ENCODE peak calls at places on chromosomes 1 and 21, in eight cellular contexts. One of them, this sample, is unnamed.

GRCh38 chr1:114352797-114353196 is 158.2 kb downstream of the TRIM33 start:
- DNase-seq in IMR-90: no peak
- DNase-seq in adrenal gland: no peak
- DNase-seq in uterus: no peak
- DNase-seq in PC-3: no peak
- DNase-seq in OCI-LY7: no peak
- DNase-seq in HCT116: no peak
- DNase-seq in CD8-positive, alpha-beta T cell: no peak
- DNase-seq in this sample: no peak

GRCh38 chr21:46004168-46004861 is 22.7 kb downstream of the COL6A1 start:
- DNase-seq in IMR-90: no peak
- DNase-seq in adrenal gland: peak; percentile 19
- DNase-seq in uterus: peak; percentile 24
- DNase-seq in PC-3: no peak
- DNase-seq in OCI-LY7: no peak
- DNase-seq in HCT116: no peak
- DNase-seq in CD8-positive, alpha-beta T cell: no peak
- DNase-seq in this sample: no peak

GRCh38 chr1:6410248-6410893 is 9.3 kb downstream of the HES2 start:
- DNase-seq in IMR-90: no peak
- DNase-seq in adrenal gland: no peak
- DNase-seq in uterus: no peak
- DNase-seq in PC-3: no peak
- DNase-seq in OCI-LY7: no peak
- DNase-seq in HCT116: no peak
- DNase-seq in CD8-positive, alpha-beta T cell: no peak
- DNase-seq in this sample: no peak

GRCh38 chr1:14909273-14909672 is 244.3 kb upstream of the TMEM51 start:
- DNase-seq in IMR-90: no peak
- DNase-seq in adrenal gland: no peak
- DNase-seq in uterus: no peak
- DNase-seq in PC-3: no peak
- DNase-seq in OCI-LY7: no peak
- DNase-seq in HCT116: no peak
- DNase-seq in CD8-positive, alpha-beta T cell: no peak
- DNase-seq in this sample: no peak

GRCh38 chr1:7899741-7900140 is 40.9 kb downstream of the TNFRSF9 start:
- DNase-seq in IMR-90: peak; percentile 66
- DNase-seq in adrenal gland: no peak
- DNase-seq in uterus: no peak
- DNase-seq in PC-3: peak; percentile 55
- DNase-seq in OCI-LY7: no peak
- DNase-seq in HCT116: no peak
- DNase-seq in CD8-positive, alpha-beta T cell: no peak
- DNase-seq in this sample: no peak

GRCh38 chr1:161531986-161532875 is 7.9 kb downstream of the HSPA6 start:
- DNase-seq in IMR-90: peak; percentile 41
- DNase-seq in adrenal gland: no peak
- DNase-seq in uterus: no peak
- DNase-seq in PC-3: no peak
- DNase-seq in OCI-LY7: no peak
- DNase-seq in HCT116: no peak
- DNase-seq in CD8-positive, alpha-beta T cell: no peak
- DNase-seq in this sample: no peak

GRCh38 chr1:226181996-226182714 is 4.4 kb downstream of the ACBD3 start:
- DNase-seq in IMR-90: peak; percentile 59
- DNase-seq in adrenal gland: peak; percentile 66
- DNase-seq in uterus: peak; percentile 56
- DNase-seq in PC-3: peak; percentile 78
- DNase-seq in OCI-LY7: peak; percentile 62
- DNase-seq in HCT116: peak; percentile 39
- DNase-seq in CD8-positive, alpha-beta T cell: no peak
- DNase-seq in this sample: peak; percentile 81

GRCh38 chr1:92538048-92538412 is 51.3 kb upstream of the GFI1 start:
- DNase-seq in IMR-90: peak; percentile 5
- DNase-seq in adrenal gland: no peak
- DNase-seq in uterus: no peak
- DNase-seq in PC-3: no peak
- DNase-seq in OCI-LY7: no peak
- DNase-seq in HCT116: no peak
- DNase-seq in CD8-positive, alpha-beta T cell: no peak
- DNase-seq in this sample: no peak

GRCh38 chr1:214331827-214332423 is 51.0 kb downstream of the SMYD2 start:
- DNase-seq in IMR-90: peak; percentile 32
- DNase-seq in adrenal gland: no peak
- DNase-seq in uterus: no peak
- DNase-seq in PC-3: peak; percentile 75
- DNase-seq in OCI-LY7: peak; percentile 53
- DNase-seq in HCT116: peak; percentile 26
- DNase-seq in CD8-positive, alpha-beta T cell: peak; percentile 31
- DNase-seq in this sample: no peak

GRCh38 chr1:150548632-150549495 is at the start of gene ADAMTSL4:
- DNase-seq in IMR-90: peak; percentile 78
- DNase-seq in adrenal gland: peak; percentile 70
- DNase-seq in uterus: peak; percentile 57
- DNase-seq in PC-3: peak; percentile 65
- DNase-seq in OCI-LY7: peak; percentile 38
- DNase-seq in HCT116: no peak
- DNase-seq in CD8-positive, alpha-beta T cell: no peak
- DNase-seq in this sample: peak; percentile 78

GRCh38 chr1:226534645-226535044 is 13.9 kb upstream of the STUM start:
- DNase-seq in IMR-90: no peak
- DNase-seq in adrenal gland: no peak
- DNase-seq in uterus: no peak
- DNase-seq in PC-3: no peak
- DNase-seq in OCI-LY7: no peak
- DNase-seq in HCT116: no peak
- DNase-seq in CD8-positive, alpha-beta T cell: no peak
- DNase-seq in this sample: no peak

GRCh38 chr1:216246577-216246976 is 176.7 kb downstream of the USH2A start:
- DNase-seq in IMR-90: no peak
- DNase-seq in adrenal gland: no peak
- DNase-seq in uterus: no peak
- DNase-seq in PC-3: no peak
- DNase-seq in OCI-LY7: no peak
- DNase-seq in HCT116: no peak
- DNase-seq in CD8-positive, alpha-beta T cell: no peak
- DNase-seq in this sample: no peak

GRCh38 chr21:15966216-15966615 is 236.4 kb downstream of the USP25 start:
- DNase-seq in IMR-90: no peak
- DNase-seq in adrenal gland: no peak
- DNase-seq in uterus: peak; percentile 30
- DNase-seq in PC-3: no peak
- DNase-seq in OCI-LY7: no peak
- DNase-seq in HCT116: no peak
- DNase-seq in CD8-positive, alpha-beta T cell: no peak
- DNase-seq in this sample: no peak

GRCh38 chr1:199124351-199124750 is 485.5 kb downstream of the PTPRC start:
- DNase-seq in IMR-90: peak; percentile 73
- DNase-seq in adrenal gland: no peak
- DNase-seq in uterus: no peak
- DNase-seq in PC-3: peak; percentile 15
- DNase-seq in OCI-LY7: no peak
- DNase-seq in HCT116: no peak
- DNase-seq in CD8-positive, alpha-beta T cell: no peak
- DNase-seq in this sample: no peak

GRCh38 chr1:117036018-117036421 is 24.1 kb upstream of the TTF2 start:
- DNase-seq in IMR-90: no peak
- DNase-seq in adrenal gland: no peak
- DNase-seq in uterus: no peak
- DNase-seq in PC-3: no peak
- DNase-seq in OCI-LY7: no peak
- DNase-seq in HCT116: no peak
- DNase-seq in CD8-positive, alpha-beta T cell: no peak
- DNase-seq in this sample: no peak

GRCh38 chr21:45525153-45525909 is 16.9 kb downstream of the SLC19A1 start:
- DNase-seq in IMR-90: no peak
- DNase-seq in adrenal gland: peak; percentile 93
- DNase-seq in uterus: no peak
- DNase-seq in PC-3: no peak
- DNase-seq in OCI-LY7: no peak
- DNase-seq in HCT116: no peak
- DNase-seq in CD8-positive, alpha-beta T cell: no peak
- DNase-seq in this sample: peak; percentile 72

GRCh38 chr21:29175408-29176147 is 45.1 kb downstream of the MAP3K7CL start:
- DNase-seq in IMR-90: peak; percentile 75
- DNase-seq in adrenal gland: no peak
- DNase-seq in uterus: no peak
- DNase-seq in PC-3: peak; percentile 40
- DNase-seq in OCI-LY7: no peak
- DNase-seq in HCT116: no peak
- DNase-seq in CD8-positive, alpha-beta T cell: no peak
- DNase-seq in this sample: no peak

GRCh38 chr1:201042663-201043461 is 19.3 kb upstream of the KIF21B start:
- DNase-seq in IMR-90: peak; percentile 70
- DNase-seq in adrenal gland: peak; percentile 68
- DNase-seq in uterus: peak; percentile 43
- DNase-seq in PC-3: peak; percentile 92
- DNase-seq in OCI-LY7: peak; percentile 73
- DNase-seq in HCT116: peak; percentile 65
- DNase-seq in CD8-positive, alpha-beta T cell: peak; percentile 60
- DNase-seq in this sample: peak; percentile 64

GRCh38 chr1:38527373-38527966 is 332.1 kb downstream of the RRAGC start:
- DNase-seq in IMR-90: no peak
- DNase-seq in adrenal gland: no peak
- DNase-seq in uterus: no peak
- DNase-seq in PC-3: peak; percentile 38
- DNase-seq in OCI-LY7: peak; percentile 29
- DNase-seq in HCT116: peak; percentile 37
- DNase-seq in CD8-positive, alpha-beta T cell: no peak
- DNase-seq in this sample: no peak

GRCh38 chr1:44632511-44633072 is 41.7 kb downstream of the TMEM53 start:
- DNase-seq in IMR-90: peak; percentile 32
- DNase-seq in adrenal gland: no peak
- DNase-seq in uterus: no peak
- DNase-seq in PC-3: no peak
- DNase-seq in OCI-LY7: no peak
- DNase-seq in HCT116: no peak
- DNase-seq in CD8-positive, alpha-beta T cell: no peak
- DNase-seq in this sample: no peak

GRCh38 chr1:28273216-28273860 is 14.0 kb downstream of the SESN2 start:
- DNase-seq in IMR-90: peak; percentile 41
- DNase-seq in adrenal gland: no peak
- DNase-seq in uterus: no peak
- DNase-seq in PC-3: peak; percentile 37
- DNase-seq in OCI-LY7: no peak
- DNase-seq in HCT116: no peak
- DNase-seq in CD8-positive, alpha-beta T cell: no peak
- DNase-seq in this sample: no peak

GRCh38 chr1:84644472-84644871 is 45.8 kb downstream of the SSX2IP start:
- DNase-seq in IMR-90: no peak
- DNase-seq in adrenal gland: no peak
- DNase-seq in uterus: no peak
- DNase-seq in PC-3: no peak
- DNase-seq in OCI-LY7: no peak
- DNase-seq in HCT116: no peak
- DNase-seq in CD8-positive, alpha-beta T cell: no peak
- DNase-seq in this sample: no peak

GRCh38 chr1:32972814-32973428 is 8.3 kb upstream of the RNF19B start:
- DNase-seq in IMR-90: peak; percentile 45
- DNase-seq in adrenal gland: peak; percentile 58
- DNase-seq in uterus: peak; percentile 45
- DNase-seq in PC-3: peak; percentile 67
- DNase-seq in OCI-LY7: no peak
- DNase-seq in HCT116: no peak
- DNase-seq in CD8-positive, alpha-beta T cell: no peak
- DNase-seq in this sample: peak; percentile 71

GRCh38 chr1:179142889-179143299 is 61.0 kb downstream of the TOR3A start:
- DNase-seq in IMR-90: peak; percentile 99
- DNase-seq in adrenal gland: no peak
- DNase-seq in uterus: no peak
- DNase-seq in PC-3: peak; percentile 92
- DNase-seq in OCI-LY7: no peak
- DNase-seq in HCT116: peak; percentile 92
- DNase-seq in CD8-positive, alpha-beta T cell: no peak
- DNase-seq in this sample: no peak

GRCh38 chr1:21022279-21023040 is 154.2 kb downstream of the EIF4G3 start:
- DNase-seq in IMR-90: peak; percentile 99
- DNase-seq in adrenal gland: peak; percentile 74
- DNase-seq in uterus: peak; percentile 83
- DNase-seq in PC-3: peak; percentile 97
- DNase-seq in OCI-LY7: peak; percentile 11
- DNase-seq in HCT116: peak; percentile 95
- DNase-seq in CD8-positive, alpha-beta T cell: no peak
- DNase-seq in this sample: no peak

GRCh38 chr1:70411360-70411844 is 334 bp downstream of the CTH start:
- DNase-seq in IMR-90: peak; percentile 39
- DNase-seq in adrenal gland: no peak
- DNase-seq in uterus: no peak
- DNase-seq in PC-3: peak; percentile 34
- DNase-seq in OCI-LY7: no peak
- DNase-seq in HCT116: no peak
- DNase-seq in CD8-positive, alpha-beta T cell: no peak
- DNase-seq in this sample: peak; percentile 80

GRCh38 chr1:218499021-218499691 is 154.0 kb downstream of the TGFB2 start:
- DNase-seq in IMR-90: peak; percentile 79
- DNase-seq in adrenal gland: no peak
- DNase-seq in uterus: no peak
- DNase-seq in PC-3: peak; percentile 83
- DNase-seq in OCI-LY7: no peak
- DNase-seq in HCT116: no peak
- DNase-seq in CD8-positive, alpha-beta T cell: no peak
- DNase-seq in this sample: no peak

GRCh38 chr1:93904228-93904627 is 5.0 kb downstream of the GCLM start:
- DNase-seq in IMR-90: no peak
- DNase-seq in adrenal gland: no peak
- DNase-seq in uterus: no peak
- DNase-seq in PC-3: no peak
- DNase-seq in OCI-LY7: peak; percentile 53
- DNase-seq in HCT116: no peak
- DNase-seq in CD8-positive, alpha-beta T cell: no peak
- DNase-seq in this sample: no peak
- H3K27ac ChIP-seq in IMR-90: no peak overlapping the region
- H3K27ac ChIP-seq in adrenal gland: no peak overlapping the region
- H3K27ac ChIP-seq in uterus: no peak overlapping the region
- H3K27ac ChIP-seq in PC-3: no peak overlapping the region
- H3K27ac ChIP-seq in OCI-LY7: peak overlapping the region; percentile 62
- H3K27ac ChIP-seq in HCT116: no peak overlapping the region
- H3K27ac ChIP-seq in CD8-positive, alpha-beta T cell: no peak overlapping the region
- H3K27ac ChIP-seq in this sample: no peak overlapping the region

GRCh38 chr21:17598437-17598836 is 14.3 kb downstream of the BTG3 start:
- DNase-seq in IMR-90: no peak
- DNase-seq in adrenal gland: no peak
- DNase-seq in uterus: no peak
- DNase-seq in PC-3: no peak
- DNase-seq in OCI-LY7: peak; percentile 14
- DNase-seq in HCT116: no peak
- DNase-seq in CD8-positive, alpha-beta T cell: no peak
- DNase-seq in this sample: no peak
- H3K36me3 ChIP-seq in IMR-90: peaks cover 20% of the 10 kb centered on the region
- H3K36me3 ChIP-seq in adrenal gland: no peaks in the 10 kb centered on the region
- H3K36me3 ChIP-seq in uterus: no peaks in the 10 kb centered on the region
- H3K36me3 ChIP-seq in PC-3: no peaks in the 10 kb centered on the region
- H3K36me3 ChIP-seq in OCI-LY7: peaks cover 100% of the 10 kb centered on the region
- H3K36me3 ChIP-seq in HCT116: peaks cover 60% of the 10 kb centered on the region
- H3K36me3 ChIP-seq in CD8-positive, alpha-beta T cell: peaks cover 4% of the 10 kb centered on the region
- H3K36me3 ChIP-seq in this sample: no peaks in the 10 kb centered on the region

GRCh38 chr1:182337736-182338571 is 53.6 kb downstream of the GLUL start:
- DNase-seq in IMR-90: no peak
- DNase-seq in adrenal gland: no peak
- DNase-seq in uterus: peak; percentile 76
- DNase-seq in PC-3: no peak
- DNase-seq in OCI-LY7: no peak
- DNase-seq in HCT116: no peak
- DNase-seq in CD8-positive, alpha-beta T cell: no peak
- DNase-seq in this sample: no peak
- H3K27ac ChIP-seq in IMR-90: no peak overlapping the region
- H3K27ac ChIP-seq in adrenal gland: no peak overlapping the region
- H3K27ac ChIP-seq in uterus: peak overlapping the region; percentile 70
- H3K27ac ChIP-seq in PC-3: no peak overlapping the region
- H3K27ac ChIP-seq in OCI-LY7: no peak overlapping the region
- H3K27ac ChIP-seq in HCT116: no peak overlapping the region
- H3K27ac ChIP-seq in CD8-positive, alpha-beta T cell: no peak overlapping the region
- H3K27ac ChIP-seq in this sample: no peak overlapping the region

GRCh38 chr1:233473549-233474204 is 140.2 kb upstream of the KCNK1 start:
- DNase-seq in IMR-90: no peak
- DNase-seq in adrenal gland: no peak
- DNase-seq in uterus: no peak
- DNase-seq in PC-3: no peak
- DNase-seq in OCI-LY7: no peak
- DNase-seq in HCT116: no peak
- DNase-seq in CD8-positive, alpha-beta T cell: no peak
- DNase-seq in this sample: no peak
- H3K36me3 ChIP-seq in IMR-90: no peaks in the 10 kb centered on the region
- H3K36me3 ChIP-seq in adrenal gland: no peaks in the 10 kb centered on the region
- H3K36me3 ChIP-seq in uterus: no peaks in the 10 kb centered on the region
- H3K36me3 ChIP-seq in PC-3: no peaks in the 10 kb centered on the region
- H3K36me3 ChIP-seq in OCI-LY7: no peaks in the 10 kb centered on the region
- H3K36me3 ChIP-seq in HCT116: no peaks in the 10 kb centered on the region
- H3K36me3 ChIP-seq in CD8-positive, alpha-beta T cell: no peaks in the 10 kb centered on the region
- H3K36me3 ChIP-seq in this sample: no peaks in the 10 kb centered on the region

This sample was measured in aorta.